ENCODE peak calls at places on chromosomes 12 and 14, in ten cellular contexts. One of them, this sample, is unnamed. For H3K9me3, the result is how much of the 10 kb centered on the place peaks cover.

GRCh38 chr12:68743416-68743815 is 2.6 kb upstream of the SLC35E3 start:
- DNase-seq in transverse colon: no peak
- DNase-seq in IMR-90: no peak
- DNase-seq in pancreas: no peak
- DNase-seq in GM23248: peak
- DNase-seq in osteoblast: no peak
- DNase-seq in mucosa of descending colon: no peak
- DNase-seq in psoas muscle: no peak
- DNase-seq in heart right ventricle: no peak
- DNase-seq in hepatocyte: no peak
- DNase-seq in this sample: no peak

GRCh38 chr12:92857818-92858217 is 71.3 kb downstream of the EEA1 start:
- DNase-seq in GM23248: no peak
- DNase-seq in osteoblast: no peak
- DNase-seq in IMR-90: no peak
- DNase-seq in hepatocyte: no peak
- DNase-seq in heart right ventricle: no peak
- DNase-seq in pancreas: no peak
- DNase-seq in transverse colon: no peak
- DNase-seq in psoas muscle: no peak
- DNase-seq in mucosa of descending colon: no peak
- DNase-seq in this sample: no peak

GRCh38 chr12:32107376-32108267 is 975 bp downstream of the BICD1 start:
- DNase-seq in transverse colon: peak
- DNase-seq in pancreas: no peak
- DNase-seq in psoas muscle: no peak
- DNase-seq in mucosa of descending colon: no peak
- DNase-seq in osteoblast: peak
- DNase-seq in heart right ventricle: no peak
- DNase-seq in IMR-90: peak
- DNase-seq in GM23248: peak
- DNase-seq in hepatocyte: peak
- DNase-seq in this sample: no peak

GRCh38 chr12:106018286-106018685 is 120.5 kb downstream of the NUAK1 start:
- DNase-seq in mucosa of descending colon: no peak
- DNase-seq in pancreas: no peak
- DNase-seq in hepatocyte: no peak
- DNase-seq in transverse colon: no peak
- DNase-seq in osteoblast: no peak
- DNase-seq in IMR-90: no peak
- DNase-seq in heart right ventricle: no peak
- DNase-seq in psoas muscle: no peak
- DNase-seq in GM23248: no peak
- DNase-seq in this sample: no peak

GRCh38 chr14:77301103-77301502 is 19.6 kb downstream of the POMT2 start:
- DNase-seq in mucosa of descending colon: peak
- DNase-seq in pancreas: peak
- DNase-seq in transverse colon: peak
- DNase-seq in heart right ventricle: peak
- DNase-seq in IMR-90: peak
- DNase-seq in GM23248: peak
- DNase-seq in osteoblast: peak
- DNase-seq in hepatocyte: peak
- DNase-seq in psoas muscle: peak
- DNase-seq in this sample: peak

GRCh38 chr12:543114-543451 is 83.3 kb downstream of the B4GALNT3 start:
- DNase-seq in GM23248: no peak
- DNase-seq in hepatocyte: no peak
- DNase-seq in IMR-90: no peak
- DNase-seq in psoas muscle: no peak
- DNase-seq in pancreas: no peak
- DNase-seq in osteoblast: peak
- DNase-seq in transverse colon: no peak
- DNase-seq in heart right ventricle: no peak
- DNase-seq in mucosa of descending colon: no peak
- DNase-seq in this sample: no peak

GRCh38 chr14:96383445-96383844 is 8.5 kb upstream of the AK7 start:
- DNase-seq in psoas muscle: no peak
- DNase-seq in heart right ventricle: no peak
- DNase-seq in IMR-90: peak
- DNase-seq in osteoblast: no peak
- DNase-seq in pancreas: no peak
- DNase-seq in hepatocyte: no peak
- DNase-seq in GM23248: peak
- DNase-seq in mucosa of descending colon: no peak
- DNase-seq in transverse colon: no peak
- DNase-seq in this sample: no peak

GRCh38 chr14:47276931-47277330 is 398.5 kb downstream of the MDGA2 start:
- DNase-seq in GM23248: no peak
- DNase-seq in pancreas: no peak
- DNase-seq in mucosa of descending colon: no peak
- DNase-seq in psoas muscle: no peak
- DNase-seq in transverse colon: no peak
- DNase-seq in osteoblast: no peak
- DNase-seq in IMR-90: no peak
- DNase-seq in hepatocyte: no peak
- DNase-seq in heart right ventricle: no peak
- DNase-seq in this sample: no peak

GRCh38 chr14:97688626-97689336 is 891.6 kb downstream of the VRK1 start:
- DNase-seq in GM23248: no peak
- DNase-seq in mucosa of descending colon: no peak
- DNase-seq in heart right ventricle: no peak
- DNase-seq in IMR-90: no peak
- DNase-seq in psoas muscle: no peak
- DNase-seq in hepatocyte: no peak
- DNase-seq in osteoblast: no peak
- DNase-seq in transverse colon: no peak
- DNase-seq in pancreas: no peak
- DNase-seq in this sample: no peak

GRCh38 chr14:21867541-21867940 is 193.9 kb upstream of the OR4E1 start:
- DNase-seq in psoas muscle: no peak
- DNase-seq in transverse colon: no peak
- DNase-seq in hepatocyte: no peak
- DNase-seq in osteoblast: no peak
- DNase-seq in pancreas: no peak
- DNase-seq in IMR-90: peak
- DNase-seq in GM23248: peak
- DNase-seq in mucosa of descending colon: no peak
- DNase-seq in heart right ventricle: no peak
- DNase-seq in this sample: no peak

GRCh38 chr12:83474369-83474768 is 787.7 kb downstream of the TMTC2 start:
- DNase-seq in hepatocyte: no peak
- DNase-seq in GM23248: no peak
- DNase-seq in IMR-90: no peak
- DNase-seq in osteoblast: no peak
- DNase-seq in transverse colon: no peak
- DNase-seq in mucosa of descending colon: no peak
- DNase-seq in pancreas: no peak
- DNase-seq in psoas muscle: no peak
- DNase-seq in heart right ventricle: no peak
- DNase-seq in this sample: no peak

GRCh38 chr14:32633930-32634329 is 304.7 kb upstream of the NPAS3 start:
- DNase-seq in osteoblast: no peak
- DNase-seq in hepatocyte: no peak
- DNase-seq in heart right ventricle: no peak
- DNase-seq in IMR-90: no peak
- DNase-seq in GM23248: no peak
- DNase-seq in pancreas: no peak
- DNase-seq in mucosa of descending colon: no peak
- DNase-seq in psoas muscle: no peak
- DNase-seq in transverse colon: no peak
- DNase-seq in this sample: no peak
- H3K9me3 ChIP-seq in osteoblast: under half
- H3K9me3 ChIP-seq in hepatocyte: under half
- H3K9me3 ChIP-seq in heart right ventricle: under half
- H3K9me3 ChIP-seq in IMR-90: under half
- H3K9me3 ChIP-seq in GM23248: under half
- H3K9me3 ChIP-seq in pancreas: under half
- H3K9me3 ChIP-seq in mucosa of descending colon: under half
- H3K9me3 ChIP-seq in psoas muscle: under half
- H3K9me3 ChIP-seq in transverse colon: under half
- H3K9me3 ChIP-seq in this sample: under half

GRCh38 chr12:133080619-133081407 is at the start of gene ZNF140:
- DNase-seq in GM23248: peak
- DNase-seq in osteoblast: peak
- DNase-seq in heart right ventricle: peak
- DNase-seq in IMR-90: peak
- DNase-seq in transverse colon: peak
- DNase-seq in pancreas: peak
- DNase-seq in hepatocyte: peak
- DNase-seq in mucosa of descending colon: peak
- DNase-seq in psoas muscle: peak
- DNase-seq in this sample: peak
- H3K9me3 ChIP-seq in GM23248: under half
- H3K9me3 ChIP-seq in osteoblast: under half
- H3K9me3 ChIP-seq in heart right ventricle: under half
- H3K9me3 ChIP-seq in IMR-90: under half
- H3K9me3 ChIP-seq in transverse colon: half or more
- H3K9me3 ChIP-seq in pancreas: under half
- H3K9me3 ChIP-seq in hepatocyte: half or more
- H3K9me3 ChIP-seq in mucosa of descending colon: half or more
- H3K9me3 ChIP-seq in psoas muscle: half or more
- H3K9me3 ChIP-seq in this sample: under half

GRCh38 chr14:104512771-104513640 is 66.6 kb upstream of the C14orf180 start:
- DNase-seq in psoas muscle: no peak
- DNase-seq in heart right ventricle: no peak
- DNase-seq in osteoblast: peak
- DNase-seq in mucosa of descending colon: no peak
- DNase-seq in transverse colon: no peak
- DNase-seq in IMR-90: no peak
- DNase-seq in hepatocyte: no peak
- DNase-seq in GM23248: no peak
- DNase-seq in pancreas: no peak
- DNase-seq in this sample: peak
- H3K9me3 ChIP-seq in psoas muscle: under half
- H3K9me3 ChIP-seq in heart right ventricle: under half
- H3K9me3 ChIP-seq in osteoblast: under half
- H3K9me3 ChIP-seq in mucosa of descending colon: under half
- H3K9me3 ChIP-seq in transverse colon: under half
- H3K9me3 ChIP-seq in IMR-90: under half
- H3K9me3 ChIP-seq in hepatocyte: under half
- H3K9me3 ChIP-seq in GM23248: under half
- H3K9me3 ChIP-seq in pancreas: under half
- H3K9me3 ChIP-seq in this sample: under half

DNA sequence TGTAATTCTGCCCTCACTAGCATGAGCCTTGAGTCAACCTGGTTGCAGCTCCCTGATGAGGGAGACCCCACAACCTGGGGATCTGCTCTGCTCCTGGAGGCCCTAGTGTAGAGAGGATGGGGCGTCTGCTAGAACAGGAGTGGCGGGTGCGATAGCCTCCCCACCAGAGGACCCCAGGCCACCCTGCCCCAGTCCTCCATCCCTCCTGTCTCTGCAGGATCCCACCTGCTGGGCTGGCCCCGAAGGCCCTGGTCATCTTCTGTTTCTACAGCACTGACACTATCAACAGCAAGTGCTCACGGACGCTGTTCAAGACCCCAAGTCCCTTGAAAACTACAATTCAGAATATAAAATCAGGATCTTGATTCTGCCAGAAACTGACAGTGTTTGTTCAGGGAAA is 15.2 kb downstream of the ANHX start:
- DNase-seq in transverse colon: no peak
- DNase-seq in IMR-90: no peak
- DNase-seq in hepatocyte: no peak
- DNase-seq in mucosa of descending colon: no peak
- DNase-seq in heart right ventricle: no peak
- DNase-seq in osteoblast: no peak
- DNase-seq in pancreas: no peak
- DNase-seq in psoas muscle: no peak
- DNase-seq in GM23248: no peak
- DNase-seq in this sample: no peak
- H3K9me3 ChIP-seq in transverse colon: under half
- H3K9me3 ChIP-seq in IMR-90: half or more
- H3K9me3 ChIP-seq in hepatocyte: under half
- H3K9me3 ChIP-seq in mucosa of descending colon: half or more
- H3K9me3 ChIP-seq in heart right ventricle: under half
- H3K9me3 ChIP-seq in osteoblast: under half
- H3K9me3 ChIP-seq in pancreas: under half
- H3K9me3 ChIP-seq in psoas muscle: under half
- H3K9me3 ChIP-seq in GM23248: under half
- H3K9me3 ChIP-seq in this sample: half or more

GRCh38 chr14:105867961-105868599 is 341.7 kb downstream of the TMEM121 start:
- DNase-seq in hepatocyte: no peak
- DNase-seq in pancreas: peak
- DNase-seq in psoas muscle: no peak
- DNase-seq in osteoblast: no peak
- DNase-seq in heart right ventricle: no peak
- DNase-seq in mucosa of descending colon: no peak
- DNase-seq in IMR-90: no peak
- DNase-seq in GM23248: no peak
- DNase-seq in transverse colon: no peak
- DNase-seq in this sample: no peak
- H3K9me3 ChIP-seq in hepatocyte: under half
- H3K9me3 ChIP-seq in pancreas: under half
- H3K9me3 ChIP-seq in psoas muscle: under half
- H3K9me3 ChIP-seq in osteoblast: under half
- H3K9me3 ChIP-seq in heart right ventricle: under half
- H3K9me3 ChIP-seq in mucosa of descending colon: under half
- H3K9me3 ChIP-seq in IMR-90: under half
- H3K9me3 ChIP-seq in GM23248: under half
- H3K9me3 ChIP-seq in transverse colon: under half
- H3K9me3 ChIP-seq in this sample: half or more